ENCODE peak calls at places on chromosomes 11 and 22, in eight cellular contexts. S is kidney, H is upper lobe of right lung, B is adipocyte, L is mesenteric fat pad, Z is ELF-1, M is NCI-H2107, V is mesendoderm. I is an unnamed sample.

GRCh38 chr11:77819411-77819920 is 1.1 kb downstream of the RSF1 start:
- DNase-seq in S (peak), H (peak), B (peak), L (peak), Z (peak), M (peak), V (peak), I (peak)

GRCh38 chr11:79626135-79626748 is 185.4 kb upstream of the TENM4 start:
- DNase-seq in S (no peak), H (no peak), B (peak), L (no peak), Z (no peak), M (no peak), V (no peak), I (no peak)

GRCh38 chr11:109706940-109707339 is 284.9 kb downstream of the C11orf87 start:
- DNase-seq in S (no peak), H (no peak), B (no peak), L (no peak), Z (no peak), M (no peak), V (no peak), I (no peak)

GRCh38 chr11:11992813-11993212 is 15.6 kb downstream of the DKK3 start:
- DNase-seq in S (no peak), H (no peak), B (no peak), L (no peak), Z (no peak), M (no peak), V (no peak), I (no peak)

GRCh38 chr11:48150213-48150612 is 66.4 kb upstream of the OR4B1 start:
- DNase-seq in S (no peak), H (no peak), B (peak), L (no peak), Z (no peak), M (no peak), V (no peak), I (no peak)

GRCh38 chr11:127639916-127640315 is 639.3 kb upstream of the KIRREL3 start:
- DNase-seq in S (no peak), H (no peak), B (no peak), L (no peak), Z (no peak), M (no peak), V (no peak), I (no peak)

GRCh38 chr11:77071671-77072605 is 5.2 kb downstream of the CAPN5 start:
- DNase-seq in S (no peak), H (peak), B (peak), L (peak), Z (no peak), M (no peak), V (peak), I (no peak)

GRCh38 chr11:78605296-78605695 is 30.6 kb upstream of the NARS2 start:
- DNase-seq in S (no peak), H (no peak), B (no peak), L (no peak), Z (no peak), M (no peak), V (no peak), I (no peak)

GRCh38 chr11:33667819-33668467 is 32.7 kb downstream of the C11orf91 start:
- DNase-seq in S (no peak), H (no peak), B (no peak), L (no peak), Z (no peak), M (no peak), V (no peak), I (no peak)

GRCh38 chr22:44567846-44568493 is 69.9 kb upstream of the RTL6 start:
- DNase-seq in S (no peak), H (peak), B (peak), L (peak), Z (peak), M (no peak), V (peak), I (peak)

GRCh38 chr11:115222218-115222862 is 281.9 kb downstream of the CADM1 start:
- DNase-seq in S (no peak), H (no peak), B (no peak), L (no peak), Z (no peak), M (peak), V (peak), I (no peak)

GRCh38 chr11:76626921-76627391 is 43.6 kb downstream of the LRRC32 start:
- DNase-seq in S (no peak), H (no peak), B (no peak), L (peak), Z (no peak), M (no peak), V (no peak), I (no peak)

GRCh38 chr22:25736378-25737011 is 5.5 kb upstream of the MYO18B start:
- DNase-seq in S (no peak), H (no peak), B (no peak), L (peak), Z (no peak), M (no peak), V (no peak), I (no peak)

GRCh38 chr11:63146586-63146985 is 2.6 kb upstream of the SLC22A24 start:
- DNase-seq in S (no peak), H (no peak), B (no peak), L (no peak), Z (no peak), M (no peak), V (no peak), I (no peak)

GRCh38 chr11:45272701-45273100 is 13.4 kb downstream of the SYT13 start:
- DNase-seq in S (no peak), H (no peak), B (no peak), L (no peak), Z (no peak), M (no peak), V (no peak), I (no peak)

GRCh38 chr11:131463609-131464008 is 93.2 kb downstream of the NTM start:
- DNase-seq in S (no peak), H (no peak), B (no peak), L (no peak), Z (no peak), M (no peak), V (peak), I (no peak)

GRCh38 chr11:72577271-72577681 is 96.9 kb downstream of the PDE2A start:
- DNase-seq in S (no peak), H (peak), B (no peak), L (peak), Z (no peak), M (no peak), V (no peak), I (peak)